ENCODE peak calls at places on chromosomes 11 and 22, in nine cellular contexts. F is ACHN; X is Calu3; R is stimulated activated naive B cell treated with anti-CD40 and anti-IgM and Interleukin-4, amounts not matched to agents 10 μg/mL and 1 μg/mL and 100 μg/mL, for 72 hours; L is transverse colon; M is NCI-H446; S is renal cortical epithelial cell; V is activated gamma-delta T cell treated with anti-CD3 and anti-CD28 coated beads, Interleukin-2, amount 50 U/mL, for 16 hours; C is WTC11. O is an unnamed sample.

GRCh38 chr11:109590782-109591181 is 168.8 kb downstream of the C11orf87 start:
- DNase-seq in F (no peak), X (no peak), R (no peak), L (no peak), M (no peak), S (no peak), V (no peak), C (no peak), O (no peak)

GRCh38 chr11:107957109-107957588 is 28.9 kb downstream of the RAB39A start:
- DNase-seq in F (no peak), X (no peak), R (no peak), L (no peak), M (peak), S (no peak), V (no peak), C (no peak), O (peak)

GRCh38 chr22:30238661-30239420 is 7.7 kb downstream of the LIF start:
- DNase-seq in F (peak), X (peak), R (no peak), L (peak), M (no peak), S (peak), V (no peak), C (peak), O (no peak)

GRCh38 chr11:61650781-61651571 is 29.2 kb upstream of the DAGLA start:
- DNase-seq in F (no peak), X (no peak), R (no peak), L (peak), M (no peak), S (no peak), V (no peak), C (peak), O (no peak)

GRCh38 chr11:14041040-14041439 is 78.5 kb downstream of the SPON1 start:
- DNase-seq in F (peak), X (no peak), R (no peak), L (no peak), M (no peak), S (no peak), V (no peak), C (no peak), O (no peak)

GRCh38 chr11:92180664-92181251 is 43.9 kb upstream of the FAT3 start:
- DNase-seq in F (no peak), X (no peak), R (no peak), L (no peak), M (no peak), S (peak), V (no peak), C (no peak), O (no peak)

GRCh38 chr11:3773180-3773579 is 24.2 kb downstream of the NUP98 start:
- DNase-seq in F (no peak), X (no peak), R (no peak), L (no peak), M (no peak), S (no peak), V (no peak), C (no peak), O (no peak)

GRCh38 chr22:48055185-48055584 is 1292.7 kb downstream of the TBC1D22A start:
- DNase-seq in F (no peak), X (no peak), R (no peak), L (no peak), M (no peak), S (no peak), V (no peak), C (no peak), O (no peak)

GRCh38 chr22:31639640-31640039 is 22.4 kb downstream of the PISD start:
- DNase-seq in F (no peak), X (no peak), R (no peak), L (peak), M (no peak), S (peak), V (no peak), C (no peak), O (no peak)

GRCh38 chr11:63769044-63769718 is 606 bp upstream of the ZFTA start:
- DNase-seq in F (peak), X (peak), R (no peak), L (peak), M (peak), S (no peak), V (no peak), C (peak), O (no peak)

GRCh38 chr11:47003180-47003877 is 66.8 kb downstream of the CSTPP1 start:
- DNase-seq in F (no peak), X (no peak), R (peak), L (no peak), M (peak), S (no peak), V (no peak), C (no peak), O (no peak)

GRCh38 chr11:63804259-63804658 is 9.0 kb upstream of the SPINDOC start:
- DNase-seq in F (no peak), X (peak), R (no peak), L (peak), M (no peak), S (peak), V (no peak), C (no peak), O (no peak)

GRCh38 chr11:1863352-1864215 is 10.7 kb downstream of the LSP1 start:
- DNase-seq in F (peak), X (peak), R (no peak), L (peak), M (peak), S (peak), V (no peak), C (peak), O (no peak)

GRCh38 chr11:86370922-86371614 is 3.6 kb upstream of the CCDC81 start:
- DNase-seq in F (peak), X (peak), R (no peak), L (no peak), M (no peak), S (peak), V (no peak), C (no peak), O (no peak)

GRCh38 chr11:105821366-105821765 is 200.7 kb downstream of the MSANTD4 start:
- DNase-seq in F (no peak), X (no peak), R (no peak), L (no peak), M (no peak), S (peak), V (no peak), C (peak), O (no peak)

GRCh38 chr11:2930705-2931415 is 1.6 kb upstream of the PHLDA2 start:
- DNase-seq in F (peak), X (peak), R (peak), L (peak), M (no peak), S (peak), V (no peak), C (peak), O (no peak)

GRCh38 chr11:4044971-4045646 is 49.5 kb upstream of the RRM1 start:
- DNase-seq in F (no peak), X (no peak), R (no peak), L (no peak), M (peak), S (no peak), V (no peak), C (no peak), O (no peak)

GRCh38 chr11:92790376-92790775 is 179.1 kb upstream of the MTNR1B start:
- DNase-seq in F (no peak), X (no peak), R (no peak), L (no peak), M (no peak), S (peak), V (no peak), C (no peak), O (no peak)

GRCh38 chr11:109247071-109247470 is 174.9 kb upstream of the C11orf87 start:
- DNase-seq in F (no peak), X (no peak), R (no peak), L (no peak), M (no peak), S (no peak), V (no peak), C (no peak), O (no peak)